ENCODE peak calls at places on chromosomes 3 and 15, in four cellular contexts. T is cardiac fibroblast; G is WTC11; S is activated CD4-positive, alpha-beta T cell treated with anti-CD3 and anti-CD28 coated beads, Interleukin-2, amount 50 U/mL, for 1 hour. D is an unnamed sample.

GRCh38 chr3:86801921-86802320 is 189.0 kb downstream of the VGLL3 start:
- DNase-seq in S (no peak), G (no peak), T (peak; percentile 61), D (no peak)

GRCh38 chr15:29677871-29678431 is 144.3 kb downstream of the TJP1 start:
- DNase-seq in G (no peak), T (no peak), S (no peak), D (no peak)

GRCh38 chr3:4987374-4988296 is 8.4 kb downstream of the BHLHE40 start:
- DNase-seq in T (no peak), S (no peak), G (no peak), D (no peak)

GRCh38 chr3:48614044-48614443 is 4.6 kb upstream of the UQCRC1 start:
- DNase-seq in G (no peak), S (no peak), T (peak; percentile 93), D (peak; percentile 76)

GRCh38 chr3:71392277-71392676 is 191.3 kb downstream of the FOXP1 start:
- DNase-seq in T (no peak), G (no peak), S (no peak), D (no peak)

GRCh38 chr15:65828566-65828965 is 36.5 kb upstream of the DENND4A start:
- DNase-seq in S (no peak), T (no peak), G (no peak), D (no peak)

GRCh38 chr3:71688121-71688520 is 37.1 kb downstream of the EIF4E3 start:
- DNase-seq in S (no peak), G (no peak), T (no peak), D (peak; percentile 41)

GRCh38 chr3:33401781-33402180 is 38.4 kb downstream of the UBP1 start:
- DNase-seq in S (no peak), G (no peak), T (peak; percentile 45), D (no peak)

GRCh38 chr15:42136513-42136912 is 19.9 kb downstream of the PLA2G4F start:
- DNase-seq in S (no peak), T (no peak), G (no peak), D (no peak)

GRCh38 chr15:71237456-71238188 is 122.4 kb downstream of the THSD4 start:
- DNase-seq in T (peak; percentile 98), G (no peak), S (no peak), D (peak; percentile 96)

GRCh38 chr15:60932051-60932915 is 296.8 kb downstream of the RORA start:
- DNase-seq in S (peak; percentile 54), G (no peak), T (peak; percentile 80), D (peak; percentile 93)

GRCh38 chr3:105997800-105998526 is 129.2 kb upstream of the CBLB start:
- DNase-seq in G (no peak), S (no peak), T (peak; percentile 96), D (peak; percentile 100)

GRCh38 chr3:132537297-132537696 is 59.8 kb upstream of the ACKR4 start:
- DNase-seq in G (no peak), S (no peak), T (no peak), D (no peak)

GRCh38 chr3:129016366-129016724 is 15.2 kb downstream of the EFCC1 start:
- DNase-seq in T (no peak), S (peak; percentile 60), G (no peak), D (no peak)

GRCh38 chr15:58741032-58741431 is 8.5 kb downstream of the ADAM10 start:
- DNase-seq in T (no peak), G (no peak), S (no peak), D (no peak)

GRCh38 chr3:140276698-140277097 is 341.7 kb downstream of the CLSTN2 start:
- DNase-seq in S (no peak), T (peak; percentile 40), G (peak; percentile 36), D (peak; percentile 20)